ENCODE peak calls at places on chromosomes 11 and 22, in seven cellular contexts. S is fibroblast of mammary gland, R is spleen, K is psoas muscle, X is GM12865, P is pancreas, H is fibroblast of the aortic adventitia. C is an unnamed sample.

GRCh38 chr11:33344611-33345010 is 87.4 kb downstream of the HIPK3 start:
- DNase-seq in S (peak), R (no peak), K (no peak), X (peak), P (no peak), H (no peak), C (no peak)

GRCh38 chr22:44659140-44659539 is 42.9 kb upstream of the PRR5 start:
- DNase-seq in S (no peak), R (no peak), K (peak), X (no peak), P (no peak), H (no peak), C (peak)

GRCh38 chr11:117914398-117914761 is 14.8 kb downstream of the TMPRSS13 start:
- DNase-seq in S (no peak), R (peak), K (no peak), X (no peak), P (no peak), H (no peak), C (peak)

GRCh38 chr11:12725863-12726666 is 51.8 kb downstream of the TEAD1 start:
- DNase-seq in S (peak), R (no peak), K (no peak), X (peak), P (no peak), H (peak), C (no peak)

GRCh38 chr11:130737041-130737830 is 179.0 kb downstream of the SNX19 start:
- DNase-seq in S (no peak), R (no peak), K (no peak), X (peak), P (no peak), H (peak), C (no peak)

GRCh38 chr11:67126986-67127385 is 7.9 kb downstream of the KDM2A start:
- DNase-seq in S (no peak), R (no peak), K (no peak), X (no peak), P (no peak), H (no peak), C (peak)

GRCh38 chr11:29336727-29337212 is 680.1 kb downstream of the KCNA4 start:
- DNase-seq in S (no peak), R (no peak), K (no peak), X (no peak), P (no peak), H (peak), C (no peak)

GRCh38 chr11:115895594-115895993 is 391.4 kb upstream of the CADM1 start:
- DNase-seq in S (no peak), R (no peak), K (no peak), X (no peak), P (no peak), H (no peak), C (no peak)

GRCh38 chr11:32005786-32006406 is 85.0 kb upstream of the RCN1 start:
- DNase-seq in S (peak), R (no peak), K (no peak), X (no peak), P (no peak), H (no peak), C (no peak)

GRCh38 chr22:31952094-31952401 is 7.7 kb downstream of the YWHAH start:
- DNase-seq in S (no peak), R (no peak), K (no peak), X (no peak), P (no peak), H (no peak), C (no peak)

GRCh38 chr22:46622081-46622521 is 1.9 kb downstream of the GRAMD4 start:
- DNase-seq in S (no peak), R (no peak), K (peak), X (no peak), P (peak), H (no peak), C (no peak)

GRCh38 chr11:128488471-128488870 is 98.9 kb downstream of the ETS1 start:
- DNase-seq in S (peak), R (no peak), K (no peak), X (no peak), P (no peak), H (peak), C (no peak)

GRCh38 chr11:88398372-88399140 is 61.0 kb upstream of the CTSC start:
- DNase-seq in S (peak), R (no peak), K (no peak), X (peak), P (no peak), H (peak), C (no peak)

GRCh38 chr11:19460718-19461405 is 220.1 kb upstream of the E2F8 start:
- DNase-seq in S (peak), R (no peak), K (no peak), X (no peak), P (no peak), H (peak), C (no peak)

GRCh38 chr22:47783433-47784366 is 1021.2 kb downstream of the TBC1D22A start:
- DNase-seq in S (no peak), R (peak), K (no peak), X (no peak), P (peak), H (no peak), C (peak)

GRCh38 chr11:76654980-76655379 is 15.6 kb downstream of the LRRC32 start:
- DNase-seq in S (no peak), R (no peak), K (no peak), X (no peak), P (no peak), H (no peak), C (peak)

GRCh38 chr22:46081831-46082210 is 68.5 kb upstream of the PPARA start:
- DNase-seq in S (no peak), R (peak), K (peak), X (no peak), P (peak), H (peak), C (no peak)

GRCh38 chr11:77883775-77884174 is 62.8 kb downstream of the AAMDC start:
- DNase-seq in S (peak), R (no peak), K (no peak), X (no peak), P (no peak), H (no peak), C (no peak)

GRCh38 chr11:34166806-34167740 is 61.6 kb downstream of the NAT10 start:
- DNase-seq in S (no peak), R (no peak), K (no peak), X (no peak), P (no peak), H (no peak), C (no peak)

GRCh38 chr11:133995066-133995465 is 38.3 kb upstream of the IGSF9B start:
- DNase-seq in S (no peak), R (no peak), K (no peak), X (no peak), P (no peak), H (no peak), C (no peak)
- TF ChIP-seq CTCF in S (no peak), R (no peak), K (no peak), X (no peak), P (no peak), H (no peak), C (no peak)

GRCh38 chr22:40552070-40552469 is 84.4 kb downstream of the MRTFA start:
- DNase-seq in S (no peak), R (no peak), K (no peak), X (no peak), P (no peak), H (no peak), C (no peak)
- TF ChIP-seq CTCF in S (no peak), R (no peak), K (no peak), X (no peak), P (no peak), H (no peak), C (no peak)

GRCh38 chr11:46367916-46368267 is 13.6 kb upstream of the MDK start:
- DNase-seq in S (no peak), R (peak), K (no peak), X (no peak), P (no peak), H (no peak), C (no peak)
- TF ChIP-seq CTCF in S (no peak), R (peak), K (no peak), X (no peak), P (no peak), H (no peak), C (peak)

DNA sequence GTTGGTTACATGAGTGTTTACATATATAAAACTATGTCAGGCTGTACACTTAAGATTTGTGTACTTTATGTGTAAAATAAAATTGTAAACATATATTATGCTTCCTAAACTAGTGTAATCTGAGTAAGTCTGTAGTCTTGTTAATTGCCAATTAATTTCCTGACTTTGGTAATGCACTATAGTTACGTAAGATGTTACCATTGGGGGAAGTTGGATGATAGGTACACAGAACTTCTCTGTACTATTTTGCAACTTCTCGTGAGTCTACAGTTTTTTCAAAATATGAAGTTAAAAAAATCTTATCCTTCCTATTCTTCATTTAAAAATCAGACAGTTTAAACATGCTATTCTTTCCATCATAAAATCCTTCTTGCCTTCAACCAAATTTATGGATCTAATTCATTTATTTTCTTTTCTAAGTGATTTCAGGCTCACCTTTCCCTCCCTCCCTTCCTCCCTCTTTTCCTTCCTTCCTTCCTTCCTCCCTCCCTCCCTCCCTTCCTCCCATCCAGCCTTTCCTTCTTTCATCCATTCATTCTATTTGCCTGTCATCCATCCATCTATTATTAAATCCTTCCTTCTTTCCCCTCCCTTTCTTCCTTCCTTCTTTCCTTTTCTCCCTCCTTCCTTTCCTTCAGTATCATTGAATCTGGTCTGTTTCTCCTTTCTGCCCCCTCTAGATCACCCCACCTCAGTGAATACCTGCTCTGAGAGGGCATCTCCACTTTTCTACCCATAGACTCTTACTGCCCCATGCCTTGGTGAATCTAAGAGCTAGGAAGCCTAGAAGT is 22.1 kb upstream of the ASCC2 start:
- DNase-seq in S (no peak), R (no peak), K (no peak), X (no peak), P (no peak), H (no peak), C (no peak)
- TF ChIP-seq CTCF in S (no peak), R (no peak), K (no peak), X (no peak), P (no peak), H (no peak), C (no peak)

DNA sequence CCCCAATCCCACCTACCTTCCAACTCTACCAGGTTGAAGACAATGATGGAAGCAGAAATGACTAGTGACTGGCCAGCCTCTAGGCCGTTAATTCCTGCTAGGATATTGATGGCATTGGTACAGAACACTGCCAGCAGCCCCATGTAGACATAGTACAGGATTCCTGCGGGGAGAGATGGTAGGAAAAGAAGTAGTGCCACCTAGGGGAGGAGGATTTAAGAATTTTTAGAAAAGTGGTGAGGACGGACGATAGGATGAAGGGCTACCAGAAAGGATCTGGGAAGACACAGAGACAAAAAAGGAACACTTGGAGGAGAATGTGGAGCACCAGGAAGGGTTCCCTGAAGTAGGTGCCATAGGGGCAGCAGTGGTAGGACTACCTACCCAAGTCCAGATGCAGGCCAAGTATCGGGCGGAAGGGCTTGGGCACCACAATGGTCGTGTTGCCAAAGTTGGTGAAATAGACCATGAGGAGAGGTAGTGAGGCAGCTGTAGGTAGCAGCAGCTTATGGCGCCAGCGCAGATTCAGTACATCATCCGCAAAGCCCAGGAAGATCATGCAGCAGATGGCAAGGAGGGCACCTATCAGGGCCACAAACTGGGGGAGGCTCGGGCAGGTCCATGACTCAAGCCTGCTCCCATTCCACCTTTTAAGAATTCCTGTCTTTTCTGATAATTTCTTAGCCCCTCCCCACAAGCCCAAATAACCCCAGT is 1.2 kb downstream of the DPAGT1 start:
- DNase-seq in S (peak), R (peak), K (no peak), X (no peak), P (no peak), H (peak), C (no peak)
- TF ChIP-seq CTCF in S (peak), R (no peak), K (no peak), X (peak), P (no peak), H (peak), C (peak)

DNA sequence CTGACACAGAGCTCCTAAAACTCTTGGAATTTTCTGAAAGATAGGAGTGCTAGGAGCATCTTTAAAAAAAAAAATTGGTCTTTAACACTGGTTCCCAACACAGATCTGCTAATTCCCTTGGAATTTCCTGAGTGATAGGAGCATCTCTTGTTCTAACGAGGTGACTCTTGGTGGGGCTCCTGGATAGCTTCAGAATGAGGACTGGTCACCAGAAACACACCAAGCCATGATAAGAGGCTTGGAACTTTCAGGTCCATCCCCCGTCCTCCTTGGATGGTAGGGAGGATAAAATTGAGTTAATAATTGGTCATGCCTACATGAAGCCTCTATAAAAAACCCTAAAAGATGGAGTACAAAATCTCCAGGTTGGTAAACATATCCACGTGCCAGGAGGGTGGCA is 64.5 kb upstream of the LDLRAD3 start:
- DNase-seq in S (no peak), R (no peak), K (no peak), X (no peak), P (no peak), H (no peak), C (no peak)
- TF ChIP-seq CTCF in S (no peak), R (no peak), K (no peak), X (no peak), P (no peak), H (no peak), C (no peak)

GRCh38 chr11:1838077-1838425 is 730 bp upstream of the TNNI2 start:
- DNase-seq in S (no peak), R (no peak), K (no peak), X (no peak), P (no peak), H (no peak), C (no peak)
- TF ChIP-seq CTCF in S (no peak), R (no peak), K (no peak), X (no peak), P (no peak), H (no peak), C (peak)

GRCh38 chr11:64998690-64999431 is 2.1 kb upstream of the BATF2 start:
- DNase-seq in S (no peak), R (no peak), K (no peak), X (no peak), P (no peak), H (no peak), C (no peak)

GRCh38 chr11:64994318-64994717 is 2.5 kb downstream of the BATF2 start:
- DNase-seq in S (no peak), R (no peak), K (no peak), X (no peak), P (no peak), H (no peak), C (no peak)

GRCh38 chr11:64998141-64998540 is 1.4 kb upstream of the BATF2 start:
- DNase-seq in S (no peak), R (no peak), K (no peak), X (no peak), P (no peak), H (no peak), C (no peak)

GRCh38 chr11:64996710-64997380 is at the start of gene BATF2:
- DNase-seq in S (peak), R (peak), K (peak), X (no peak), P (peak), H (peak), C (no peak)

GRCh38 chr11:64996327-64996709 is 453 bp downstream of the BATF2 start:
- DNase-seq in S (no peak), R (no peak), K (no peak), X (no peak), P (no peak), H (no peak), C (no peak)
- TF ChIP-seq CTCF in S (no peak), R (no peak), K (no peak), X (no peak), P (no peak), H (no peak), C (no peak)